ENCODE peak calls at places on chromosomes 1 and 21, in six cellular contexts. S is BE2C, P is mucosa of descending colon, H is fibroblast of the aortic adventitia, U is testis, X is B cell. W is an unnamed sample.

GRCh38 chr21:32803651-32804050 is 32.1 kb upstream of the PAXBP1 start:
- DNase-seq in H (peak), X (no peak), S (no peak), U (no peak), P (no peak), W (no peak)

GRCh38 chr1:205518616-205519540 is 14.4 kb downstream of the CDK18 start:
- DNase-seq in P (no peak), S (no peak), H (no peak), X (no peak), U (peak), W (no peak)

GRCh38 chr1:17878837-17879236 is 123.7 kb downstream of the ACTL8 start:
- DNase-seq in H (peak), U (no peak), P (no peak), S (peak), X (no peak), W (peak)

GRCh38 chr1:68442822-68443556 is 6.8 kb downstream of the RPE65 start:
- DNase-seq in H (peak), P (no peak), S (peak), X (peak), U (peak), W (peak)

GRCh38 chr1:47440849-47441170 is 3.0 kb downstream of the FOXD2 start:
- DNase-seq in S (no peak), H (no peak), X (no peak), U (no peak), P (no peak), W (no peak)

GRCh38 chr1:239354211-239354610 is 32.2 kb upstream of the CHRM3 start:
- DNase-seq in P (no peak), S (no peak), X (no peak), U (no peak), H (no peak), W (no peak)

GRCh38 chr1:71857862-71858261 is 424.5 kb downstream of the NEGR1 start:
- DNase-seq in X (no peak), H (peak), P (no peak), U (no peak), S (no peak), W (no peak)

GRCh38 chr1:94092210-94092613 is 28.7 kb downstream of the ABCA4 start:
- DNase-seq in S (no peak), H (no peak), P (no peak), U (no peak), X (no peak), W (no peak)

GRCh38 chr21:44364151-44365053 is 11.0 kb downstream of the TRPM2 start:
- DNase-seq in U (no peak), X (no peak), H (no peak), P (no peak), S (no peak), W (no peak)

GRCh38 chr1:218481116-218481775 is 136.1 kb downstream of the TGFB2 start:
- DNase-seq in P (no peak), H (peak), X (no peak), S (no peak), U (no peak), W (no peak)

GRCh38 chr1:93613895-93614294 is 67.7 kb downstream of the BCAR3 start:
- DNase-seq in P (no peak), X (no peak), S (no peak), U (peak), H (peak), W (no peak)

GRCh38 chr1:210598135-210598652 is 269.5 kb downstream of the HHAT start:
- DNase-seq in X (no peak), S (no peak), P (no peak), U (no peak), H (peak), W (peak)

GRCh38 chr1:169928438-169929209 is 34.9 kb upstream of the SCYL3 start:
- DNase-seq in U (no peak), X (no peak), P (no peak), S (no peak), H (peak), W (no peak)

GRCh38 chr1:15287035-15287434 is 40.0 kb downstream of the FHAD1 start:
- DNase-seq in X (no peak), P (no peak), S (no peak), H (no peak), U (no peak), W (no peak)

GRCh38 chr1:15287591-15287990 is 40.6 kb downstream of the FHAD1 start:
- DNase-seq in P (no peak), X (no peak), U (no peak), H (no peak), S (no peak), W (no peak)

GRCh38 chr1:15286452-15286851 is 39.4 kb downstream of the FHAD1 start:
- DNase-seq in H (no peak), U (no peak), S (no peak), P (no peak), X (no peak), W (no peak)

GRCh38 chr1:15289251-15289651 is 42.2 kb downstream of the FHAD1 start:
- DNase-seq in U (no peak), H (no peak), X (no peak), S (no peak), P (no peak), W (no peak)

DNA sequence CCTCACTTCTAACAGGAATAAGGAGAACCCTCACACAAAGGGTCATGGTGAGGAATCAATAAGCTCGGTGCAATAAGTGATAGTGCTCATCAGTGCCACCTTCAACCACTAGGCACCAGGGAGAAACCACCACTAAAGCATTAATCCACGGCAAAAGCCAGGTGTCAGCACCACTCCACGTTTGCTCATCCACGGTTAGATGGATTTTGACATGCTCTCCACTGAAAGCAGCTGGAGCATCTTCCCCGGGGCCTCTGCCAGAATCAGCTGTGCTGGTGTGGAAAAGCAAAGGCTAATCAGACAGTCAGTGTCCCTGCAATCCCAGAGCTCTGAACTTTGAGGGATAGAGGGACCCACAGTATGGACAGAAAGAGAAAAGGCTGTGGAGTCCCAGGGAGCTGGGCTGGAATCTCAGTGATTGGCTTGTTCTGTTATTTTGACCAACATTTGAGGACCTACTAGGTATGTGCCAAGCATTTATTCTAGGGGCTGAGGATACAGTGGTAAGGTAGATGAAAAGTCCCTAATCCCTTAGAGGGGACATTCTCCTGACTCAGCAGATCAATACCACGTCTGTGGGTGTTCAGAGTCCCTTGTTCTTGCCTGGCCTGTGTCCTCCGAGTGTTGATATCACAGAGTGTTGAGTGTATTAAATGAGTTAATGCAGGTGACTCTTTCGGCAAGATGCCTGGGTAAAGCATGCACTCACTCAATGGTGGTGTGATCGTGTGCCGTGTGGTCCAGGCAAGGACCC is 41.3 kb downstream of the FHAD1 start:
- DNase-seq in P (no peak), U (no peak), S (no peak), X (no peak), H (no peak), W (no peak)
- TF ChIP-seq CTCF in P (no peak), U (peak), S (no peak), X (no peak), H (no peak), W (no peak)

DNA sequence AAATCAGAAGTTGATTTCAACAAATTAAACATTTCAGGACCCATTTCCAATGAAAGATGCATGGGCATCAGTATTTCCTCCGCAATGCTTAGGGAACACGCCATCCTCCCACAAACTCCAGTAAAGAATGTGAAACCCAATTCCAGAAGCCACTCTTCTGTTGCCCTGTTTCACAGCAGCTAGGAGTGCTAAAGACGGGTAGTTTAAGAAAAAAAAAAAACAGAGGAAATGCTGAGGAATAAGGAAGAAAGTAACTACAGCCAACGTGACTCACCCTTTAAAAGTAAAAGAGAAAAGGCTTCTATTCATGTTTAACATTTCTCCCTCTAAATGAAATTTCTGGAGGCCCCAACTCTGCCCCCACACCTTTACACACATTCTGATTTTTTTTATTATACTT is 75.3 kb downstream of the HIVEP3 start:
- DNase-seq in P (no peak), H (peak), U (no peak), S (no peak), X (no peak), W (no peak)
- TF ChIP-seq CTCF in P (no peak), H (peak), U (no peak), S (no peak), X (no peak), W (no peak)

GRCh38 chr1:153832293-153832692 is 57.1 kb downstream of the SLC27A3 start:
- DNase-seq in P (no peak), X (no peak), U (no peak), H (no peak), S (no peak), W (no peak)

GRCh38 chr1:153833171-153833570 is 58.0 kb downstream of the SLC27A3 start:
- DNase-seq in P (no peak), X (no peak), U (no peak), H (no peak), S (no peak), W (no peak)

DNA sequence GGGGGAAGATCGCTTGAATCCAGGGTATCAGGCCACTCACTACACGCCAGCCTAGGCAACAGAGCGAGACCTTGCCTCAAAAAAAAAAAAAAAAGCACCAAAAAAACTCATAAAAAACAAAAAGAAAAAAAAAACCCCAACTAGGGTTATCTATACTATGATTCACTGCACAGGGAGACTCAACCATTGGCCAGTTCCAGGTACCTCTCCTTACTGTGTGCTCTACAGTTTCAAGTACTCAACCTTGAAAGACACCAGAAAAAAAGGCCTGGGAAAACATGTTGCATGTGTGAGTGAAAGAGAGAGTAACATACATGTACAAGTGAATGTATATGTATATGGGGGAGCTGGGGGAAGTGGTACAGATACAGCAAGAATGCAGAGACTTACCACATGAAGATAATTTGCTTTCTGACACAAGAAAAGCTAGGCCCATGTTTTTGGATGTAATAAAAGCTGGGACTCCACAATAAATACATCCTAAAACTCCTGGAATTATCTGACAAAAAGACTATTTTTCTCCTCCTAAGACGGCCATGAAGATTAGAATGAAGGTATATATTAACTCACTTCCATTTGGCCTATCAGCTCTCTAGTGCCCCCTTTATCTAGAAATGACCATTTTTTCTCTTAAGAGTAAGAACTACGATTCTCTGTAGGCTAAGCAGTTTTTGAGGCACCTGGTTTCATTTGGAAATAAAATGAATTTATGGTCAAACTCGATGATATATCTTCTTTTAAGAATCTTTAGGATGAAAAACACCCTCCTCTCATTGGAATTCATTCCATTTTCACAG is 52.2 kb downstream of the SLC27A3 start:
- DNase-seq in P (no peak), S (no peak), H (no peak), X (no peak), U (no peak), W (no peak)
- TF ChIP-seq CTCF in P (no peak), S (peak), H (peak), X (peak), U (no peak), W (no peak)

DNA sequence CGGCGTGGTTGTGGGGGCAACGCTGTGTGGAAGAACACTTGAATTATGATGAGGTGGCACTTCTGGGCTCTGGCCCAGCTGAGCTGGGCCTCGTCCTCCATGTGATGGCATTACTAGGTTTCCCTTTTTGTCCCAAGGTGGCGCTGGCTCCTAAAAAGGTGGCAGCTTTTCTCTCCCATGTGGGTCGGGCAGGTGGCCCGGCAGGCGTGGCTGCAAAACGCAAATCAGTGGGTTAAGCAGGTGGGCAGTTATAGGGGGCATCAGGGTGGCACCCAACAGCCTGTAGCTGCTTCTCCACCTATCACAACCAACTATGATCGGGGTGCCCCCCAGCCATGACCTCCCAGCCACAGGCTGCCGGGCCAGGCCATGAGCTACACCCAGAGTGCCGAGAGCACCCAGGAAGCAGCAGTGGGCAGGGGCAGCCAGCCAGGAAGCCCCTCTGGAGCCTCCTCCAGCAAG is 59.6 kb downstream of the KCNAB2 start:
- DNase-seq in H (no peak), P (no peak), S (no peak), U (no peak), X (no peak), W (no peak)
- TF ChIP-seq CTCF in H (no peak), P (no peak), S (no peak), U (no peak), X (no peak), W (no peak)

GRCh38 chr1:172400073-172400737 is 20.3 kb upstream of the C1orf105 start:
- DNase-seq in H (no peak), X (no peak), S (no peak), U (no peak), P (no peak), W (no peak)

GRCh38 chr1:172402878-172403573 is 17.5 kb upstream of the C1orf105 start:
- DNase-seq in P (no peak), X (no peak), S (no peak), H (peak), U (no peak), W (no peak)

GRCh38 chr1:172398193-172398592 is 22.3 kb upstream of the C1orf105 start:
- DNase-seq in U (no peak), P (no peak), H (peak), X (no peak), S (no peak), W (no peak)

GRCh38 chr1:172399369-172400072 is 21.0 kb upstream of the C1orf105 start:
- DNase-seq in H (peak), P (peak), X (peak), S (no peak), U (peak), W (peak)

DNA sequence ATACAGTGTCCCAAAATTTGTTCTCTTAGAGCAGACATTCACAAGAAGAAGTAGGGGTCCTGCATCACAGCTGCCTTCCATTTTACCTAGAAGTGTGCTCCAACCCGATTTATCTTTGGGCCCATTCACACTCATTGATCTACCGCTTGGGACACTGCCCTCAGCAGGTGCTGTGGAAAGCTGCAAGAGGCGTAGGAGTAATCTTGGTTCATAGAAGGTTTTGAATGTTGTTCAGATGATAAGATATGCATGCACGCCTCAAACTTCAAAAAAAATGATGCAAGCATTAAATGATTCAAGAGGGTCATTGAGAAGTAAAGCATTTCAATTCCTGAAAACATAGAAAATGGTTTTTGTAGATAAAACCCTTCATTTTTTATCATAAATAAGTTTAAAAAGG is 18.6 kb upstream of the C1orf105 start:
- DNase-seq in U (no peak), X (no peak), S (no peak), P (no peak), H (peak), W (no peak)
- TF ChIP-seq CTCF in U (peak), X (no peak), S (peak), P (no peak), H (peak), W (no peak)